ENCODE peak calls at places on chromosome 14, in six cellular contexts. C is brain microvascular endothelial cell, U is Ammon's horn, T is germinal center, G is osteocyte, B is posterior vena cava. W is an unnamed sample.

GRCh38 chr14:99393059-99393655 is 87.5 kb downstream of the SETD3 start:
- DNase-seq in C (no peak), U (no peak), T (peak), G (no peak), B (no peak), W (no peak)

GRCh38 chr14:90049390-90049789 is 12.4 kb upstream of the KCNK13 start:
- DNase-seq in C (no peak), U (no peak), T (no peak), G (no peak), B (no peak), W (no peak)

GRCh38 chr14:75132374-75133086 is 5.7 kb upstream of the NEK9 start:
- DNase-seq in C (peak), U (peak), T (peak), G (no peak), B (no peak), W (peak)

GRCh38 chr14:101844219-101844618 is 82.7 kb downstream of the PPP2R5C start:
- DNase-seq in C (no peak), U (no peak), T (peak), G (no peak), B (no peak), W (no peak)

GRCh38 chr14:20680843-20681347 is 3.5 kb upstream of the RNASE4 start:
- DNase-seq in C (no peak), U (no peak), T (peak), G (no peak), B (no peak), W (no peak)

GRCh38 chr14:105096206-105096875 is 31.1 kb upstream of the GPR132 start:
- DNase-seq in C (no peak), U (no peak), T (no peak), G (no peak), B (peak), W (no peak)

GRCh38 chr14:41022932-41023331 is 583.7 kb upstream of the LRFN5 start:
- DNase-seq in C (no peak), U (no peak), T (no peak), G (no peak), B (no peak), W (no peak)

GRCh38 chr14:87995500-87996275 is 2.7 kb upstream of the GALC start:
- DNase-seq in C (no peak), U (no peak), T (no peak), G (no peak), B (no peak), W (no peak)

GRCh38 chr14:21436567-21437062 is 19.3 kb downstream of the CHD8 start:
- DNase-seq in C (no peak), U (no peak), T (no peak), G (no peak), B (no peak), W (no peak)

GRCh38 chr14:22977684-22978486 is 4.5 kb downstream of the AJUBA start:
- DNase-seq in C (no peak), U (no peak), T (no peak), G (no peak), B (peak), W (peak)